ENCODE peak calls at places on chromosomes 12 and 14, in four cellular contexts. C is IMR-90, X is H9, H is H1. V is an unnamed sample.

GRCh38 chr12:76876696-76877229 is 2.1 kb downstream of the CSRP2 start:
- DNase-seq in H (no peak), C (no peak), X (no peak), V (no peak)

GRCh38 chr12:26177303-26177702 is 18.1 kb upstream of the SSPN start:
- DNase-seq in H (no peak), C (no peak), X (no peak), V (no peak)

GRCh38 chr14:22587247-22587646 is 1.8 kb downstream of the DAD1 start:
- DNase-seq in H (no peak), X (no peak), C (no peak), V (no peak)

GRCh38 chr12:78146365-78146772 is 315.7 kb downstream of the NAV3 start:
- DNase-seq in H (no peak), C (peak), X (no peak), V (peak)

GRCh38 chr14:72495668-72496067 is 398.2 kb downstream of the DPF3 start:
- DNase-seq in H (no peak), C (peak), X (no peak), V (no peak)

GRCh38 chr12:22672951-22673350 is 48.0 kb downstream of the ETNK1 start:
- DNase-seq in H (no peak), C (peak), X (no peak), V (no peak)

GRCh38 chr14:94019329-94019728 is 6.8 kb upstream of the OTUB2 start:
- DNase-seq in C (no peak), H (no peak), X (no peak), V (no peak)

GRCh38 chr12:52338241-52338960 is 17.2 kb upstream of the KRT83 start:
- DNase-seq in X (no peak), H (no peak), C (no peak), V (no peak)

GRCh38 chr12:110857528-110857927 is 10.7 kb downstream of the CCDC63 start:
- DNase-seq in H (no peak), C (no peak), X (no peak), V (no peak)

GRCh38 chr12:14836336-14837210 is 6.8 kb downstream of the ART4 start:
- DNase-seq in X (no peak), C (peak), H (no peak), V (peak)

GRCh38 chr12:86334071-86334470 is 77.9 kb upstream of the MGAT4C start:
- DNase-seq in H (no peak), C (no peak), X (no peak), V (no peak)

GRCh38 chr14:50001999-50002925 is 109.4 kb downstream of the ARF6 start:
- DNase-seq in X (no peak), H (no peak), C (no peak), V (no peak)

GRCh38 chr12:100741084-100741711 is 53.4 kb upstream of the ANO4 start:
- DNase-seq in C (peak), X (no peak), H (no peak), V (peak)

GRCh38 chr12:16844875-16845274 is 238.9 kb upstream of the LMO3 start:
- DNase-seq in H (no peak), C (no peak), X (peak), V (peak)

GRCh38 chr14:71711131-71711530 is 221.1 kb upstream of the RGS6 start:
- DNase-seq in C (no peak), X (no peak), H (no peak), V (no peak)

GRCh38 chr12:79935624-79936040 is 735 bp upstream of the PPP1R12A start:
- DNase-seq in X (no peak), C (peak), H (no peak), V (peak)

GRCh38 chr12:99092100-99092851 is 447.2 kb downstream of the APAF1 start:
- DNase-seq in C (no peak), X (no peak), H (no peak), V (peak)

GRCh38 chr12:108616941-108617858 is 16.5 kb downstream of the SELPLG start:
- DNase-seq in H (no peak), C (no peak), X (no peak), V (no peak)

GRCh38 chr12:108616359-108616758 is 17.3 kb downstream of the SELPLG start:
- DNase-seq in C (no peak), X (no peak), H (no peak), V (no peak)

GRCh38 chr12:108620236-108620879 is 13.3 kb downstream of the SELPLG start:
- DNase-seq in X (no peak), H (no peak), C (peak), V (no peak)

GRCh38 chr12:108619369-108620160 is 14.1 kb downstream of the SELPLG start:
- DNase-seq in X (no peak), H (no peak), C (no peak), V (no peak)

GRCh38 chr12:108618079-108618952 is 15.4 kb downstream of the SELPLG start:
- DNase-seq in X (peak), H (peak), C (peak), V (peak)
- H2BK120ac ChIP-seq in X (no peak), H (no peak), C (peak), V (no peak)

GRCh38 chr14:103530831-103531230 is 1.8 kb downstream of the TRMT61A start:
- DNase-seq in H (no peak), C (no peak), X (no peak), V (no peak)
- H4K5ac ChIP-seq in H (no peak), C (no peak), X (no peak), V (no peak)

DNA sequence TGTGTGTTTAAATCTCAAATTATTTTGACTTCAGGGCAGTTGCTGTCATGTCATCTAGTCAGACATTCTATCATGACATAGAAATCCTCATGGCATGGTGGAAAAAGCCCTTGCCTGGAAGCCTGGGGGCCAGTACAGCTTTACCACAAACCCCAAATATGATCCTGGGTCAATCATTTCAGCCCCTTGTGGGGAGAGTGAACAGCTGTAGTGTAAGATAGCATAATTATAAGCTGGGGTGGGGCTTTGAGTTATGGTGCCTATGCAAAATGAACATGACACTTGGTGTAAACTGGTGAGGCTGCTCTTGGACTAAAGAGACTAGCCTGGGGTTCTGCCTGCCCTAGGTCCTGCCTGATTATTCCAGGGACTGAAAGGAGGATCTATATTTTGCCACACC is 207.7 kb upstream of the DDHD1 start:
- DNase-seq in H (no peak), X (no peak), C (no peak), V (no peak)
- H2AK5ac ChIP-seq in H (no peak), X (no peak), C (no peak), V (no peak)

GRCh38 chr14:70640938-70641547 is 673 bp upstream of the TTC9 start:
- DNase-seq in C (peak), X (peak), H (peak), V (peak)
- H2BK120ac ChIP-seq in C (no peak), X (no peak), H (peak), V (peak)

DNA sequence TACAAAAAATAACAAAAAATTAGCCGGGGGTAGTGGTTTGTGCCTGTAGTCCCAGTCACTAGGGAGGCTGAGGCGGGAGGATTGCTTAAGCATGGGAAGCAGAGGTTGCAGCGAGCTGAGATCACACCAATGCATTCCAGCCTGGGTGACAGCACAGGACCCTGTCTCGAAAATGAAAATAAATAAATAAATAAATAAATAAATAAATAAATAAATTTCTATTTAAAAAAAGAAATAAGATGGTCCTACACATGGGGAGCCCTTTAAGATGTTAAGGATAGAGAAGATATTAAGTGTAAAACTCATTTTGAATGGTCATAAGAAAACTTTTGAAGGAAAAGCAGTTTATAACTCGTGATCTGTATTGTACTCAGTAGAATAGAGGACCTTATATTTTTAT is 8.2 kb upstream of the MRPL42 start:
- DNase-seq in C (no peak), X (no peak), H (no peak), V (no peak)
- H4K5ac ChIP-seq in C (no peak), X (no peak), H (no peak), V (no peak)

DNA sequence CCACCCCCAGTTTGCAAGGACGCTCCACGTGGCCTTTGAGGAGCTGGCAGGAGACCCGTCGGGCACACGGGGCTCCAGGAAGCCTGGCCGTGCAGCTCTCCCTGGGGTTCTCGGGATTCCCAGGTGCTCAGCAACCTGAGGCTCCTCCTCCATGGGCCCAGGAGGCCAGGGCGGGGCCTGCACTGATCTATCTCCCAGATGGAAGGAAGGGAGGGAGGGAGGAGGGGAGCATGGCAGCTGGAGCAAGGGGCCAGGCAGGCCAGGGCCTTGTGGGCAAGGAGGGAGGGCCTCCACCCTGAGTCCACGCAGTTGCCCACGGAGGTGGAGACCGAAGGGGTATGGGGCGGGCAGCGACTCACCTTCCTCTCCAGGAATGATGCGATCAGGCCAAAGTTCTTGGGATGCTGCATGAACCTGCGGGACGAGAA is 127.3 kb downstream of the RFLNA start:
- DNase-seq in X (peak), H (no peak), C (no peak), V (no peak)
- H2AK5ac ChIP-seq in X (no peak), H (no peak), C (peak), V (no peak)

DNA sequence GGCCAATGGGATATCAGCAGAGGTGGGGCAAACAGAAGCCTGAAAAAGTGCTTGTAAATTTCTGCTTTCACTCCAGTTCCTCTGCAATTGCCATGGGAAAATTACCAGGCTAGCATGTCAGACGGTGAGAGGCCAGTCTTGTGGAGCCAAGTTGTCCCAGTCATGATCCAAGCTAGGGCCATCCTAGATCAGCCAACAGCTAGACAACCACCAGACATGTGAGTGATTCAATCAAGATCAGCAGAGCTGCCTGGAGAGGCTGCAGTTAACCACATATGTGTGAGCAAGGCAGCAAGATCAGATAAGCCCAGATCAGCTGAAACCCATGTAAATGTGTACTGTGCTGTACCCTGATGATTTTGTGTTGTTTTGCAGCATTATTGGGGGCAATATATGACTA is 91.2 kb downstream of the SUDS3 start:
- DNase-seq in H (no peak), X (no peak), C (no peak), V (no peak)
- H2BK120ac ChIP-seq in H (no peak), X (no peak), C (no peak), V (no peak)

GRCh38 chr12:38555620-38556596 is 239.3 kb downstream of the ALG10B start:
- DNase-seq in H (no peak), C (no peak), X (no peak), V (peak)
- H4K5ac ChIP-seq in H (no peak), C (no peak), X (no peak), V (no peak)

GRCh38 chr14:102556098-102556677 is 36.3 kb upstream of the RCOR1 start:
- DNase-seq in X (no peak), C (no peak), H (no peak), V (no peak)
- H2AK5ac ChIP-seq in X (no peak), C (no peak), H (peak), V (no peak)

GRCh38 chr14:76997257-76997970 is 31.1 kb downstream of the IRF2BPL start:
- DNase-seq in X (no peak), H (no peak), C (peak), V (peak)
- H2BK120ac ChIP-seq in X (no peak), H (no peak), C (no peak), V (no peak)

V was measured in mesendoderm.